ENCODE peak calls at places on chromosomes 4 and X, in ten cellular contexts. One of them, this sample, is unnamed.
A peak's percentile ranks its signal among the peaks of the same experiment; 100 is the strongest.

GRCh38 chr4:67727124-67727850 is 26.3 kb upstream of the UBA6 start:
- DNase-seq in aorta: no peak
- DNase-seq in DND-41: no peak
- DNase-seq in OCI-LY7: no peak
- DNase-seq in cardiac muscle cell: no peak
- DNase-seq in kidney: no peak
- DNase-seq in effector memory CD4-positive, alpha-beta T cell: no peak
- DNase-seq in GM23248: peak; percentile 81
- DNase-seq in mesendoderm: peak; percentile 83
- DNase-seq in upper lobe of right lung: no peak
- DNase-seq in this sample: no peak

GRCh38 chr4:184416913-184417734 is 57.2 kb downstream of the IRF2 start:
- DNase-seq in kidney: no peak
- DNase-seq in aorta: no peak
- DNase-seq in cardiac muscle cell: no peak
- DNase-seq in effector memory CD4-positive, alpha-beta T cell: no peak
- DNase-seq in GM23248: peak; percentile 49
- DNase-seq in upper lobe of right lung: no peak
- DNase-seq in OCI-LY7: peak; percentile 59
- DNase-seq in DND-41: peak; percentile 79
- DNase-seq in mesendoderm: no peak
- DNase-seq in this sample: no peak

GRCh38 chr4:138553001-138553845 is 311.1 kb upstream of the SLC7A11 start:
- DNase-seq in cardiac muscle cell: peak; percentile 54
- DNase-seq in OCI-LY7: no peak
- DNase-seq in mesendoderm: no peak
- DNase-seq in upper lobe of right lung: no peak
- DNase-seq in kidney: peak; percentile 62
- DNase-seq in DND-41: no peak
- DNase-seq in GM23248: no peak
- DNase-seq in aorta: no peak
- DNase-seq in effector memory CD4-positive, alpha-beta T cell: no peak
- DNase-seq in this sample: no peak

GRCh38 chrX:55057691-55058249 is 17.1 kb upstream of the PAGE2B start:
- DNase-seq in aorta: no peak
- DNase-seq in upper lobe of right lung: no peak
- DNase-seq in cardiac muscle cell: peak; percentile 5
- DNase-seq in effector memory CD4-positive, alpha-beta T cell: peak; percentile 1
- DNase-seq in mesendoderm: peak; percentile 14
- DNase-seq in DND-41: peak; percentile 36
- DNase-seq in OCI-LY7: peak; percentile 32
- DNase-seq in kidney: no peak
- DNase-seq in GM23248: peak; percentile 48
- DNase-seq in this sample: no peak

GRCh38 chrX:70172964-70173363 is 4.3 kb upstream of the DGAT2L6 start:
- DNase-seq in cardiac muscle cell: no peak
- DNase-seq in OCI-LY7: no peak
- DNase-seq in kidney: no peak
- DNase-seq in GM23248: no peak
- DNase-seq in upper lobe of right lung: no peak
- DNase-seq in effector memory CD4-positive, alpha-beta T cell: no peak
- DNase-seq in aorta: no peak
- DNase-seq in mesendoderm: peak; percentile 18
- DNase-seq in DND-41: no peak
- DNase-seq in this sample: no peak

GRCh38 chr4:129140521-129140920 is 44.6 kb downstream of the C4orf33 start:
- DNase-seq in GM23248: no peak
- DNase-seq in mesendoderm: no peak
- DNase-seq in DND-41: no peak
- DNase-seq in cardiac muscle cell: no peak
- DNase-seq in upper lobe of right lung: no peak
- DNase-seq in aorta: no peak
- DNase-seq in kidney: no peak
- DNase-seq in OCI-LY7: no peak
- DNase-seq in effector memory CD4-positive, alpha-beta T cell: no peak
- DNase-seq in this sample: no peak

GRCh38 chr4:6885953-6886557 is 23.6 kb upstream of the TBC1D14 start:
- DNase-seq in aorta: peak; percentile 86
- DNase-seq in upper lobe of right lung: peak; percentile 78
- DNase-seq in mesendoderm: peak; percentile 52
- DNase-seq in effector memory CD4-positive, alpha-beta T cell: no peak
- DNase-seq in GM23248: peak; percentile 90
- DNase-seq in cardiac muscle cell: peak; percentile 68
- DNase-seq in DND-41: no peak
- DNase-seq in kidney: no peak
- DNase-seq in OCI-LY7: peak; percentile 56
- DNase-seq in this sample: peak; percentile 14

GRCh38 chrX:20217279-20217678 is 49.4 kb downstream of the RPS6KA3 start:
- DNase-seq in kidney: no peak
- DNase-seq in aorta: no peak
- DNase-seq in GM23248: peak; percentile 79
- DNase-seq in DND-41: no peak
- DNase-seq in upper lobe of right lung: no peak
- DNase-seq in OCI-LY7: no peak
- DNase-seq in mesendoderm: no peak
- DNase-seq in effector memory CD4-positive, alpha-beta T cell: no peak
- DNase-seq in cardiac muscle cell: no peak
- DNase-seq in this sample: peak; percentile 15

GRCh38 chrX:41922694-41923171 is 621 bp downstream of the CASK start:
- DNase-seq in mesendoderm: peak; percentile 30
- DNase-seq in GM23248: peak; percentile 48
- DNase-seq in effector memory CD4-positive, alpha-beta T cell: no peak
- DNase-seq in aorta: peak; percentile 82
- DNase-seq in kidney: peak; percentile 73
- DNase-seq in DND-41: peak; percentile 26
- DNase-seq in OCI-LY7: peak; percentile 47
- DNase-seq in cardiac muscle cell: peak; percentile 71
- DNase-seq in upper lobe of right lung: peak; percentile 65
- DNase-seq in this sample: peak; percentile 11

GRCh38 chr4:76485450-76485849 is 50.4 kb downstream of the SHROOM3 start:
- DNase-seq in GM23248: no peak
- DNase-seq in OCI-LY7: no peak
- DNase-seq in mesendoderm: peak; percentile 63
- DNase-seq in kidney: no peak
- DNase-seq in effector memory CD4-positive, alpha-beta T cell: no peak
- DNase-seq in aorta: no peak
- DNase-seq in DND-41: no peak
- DNase-seq in cardiac muscle cell: peak; percentile 14
- DNase-seq in upper lobe of right lung: no peak
- DNase-seq in this sample: no peak

GRCh38 chr4:122099896-122100295 is 52.2 kb upstream of the BLTP1 start:
- DNase-seq in upper lobe of right lung: no peak
- DNase-seq in DND-41: no peak
- DNase-seq in cardiac muscle cell: no peak
- DNase-seq in OCI-LY7: no peak
- DNase-seq in mesendoderm: no peak
- DNase-seq in kidney: no peak
- DNase-seq in effector memory CD4-positive, alpha-beta T cell: no peak
- DNase-seq in aorta: no peak
- DNase-seq in GM23248: peak; percentile 5
- DNase-seq in this sample: no peak

GRCh38 chrX:154365997-154366665 is 8.3 kb downstream of the FLNA start:
- DNase-seq in kidney: no peak
- DNase-seq in aorta: no peak
- DNase-seq in effector memory CD4-positive, alpha-beta T cell: no peak
- DNase-seq in GM23248: no peak
- DNase-seq in OCI-LY7: no peak
- DNase-seq in upper lobe of right lung: no peak
- DNase-seq in mesendoderm: no peak
- DNase-seq in cardiac muscle cell: no peak
- DNase-seq in DND-41: no peak
- DNase-seq in this sample: no peak
- H3K4me3 ChIP-seq in kidney: no peak overlapping the region
- H3K4me3 ChIP-seq in aorta: no peak overlapping the region
- H3K4me3 ChIP-seq in effector memory CD4-positive, alpha-beta T cell: no peak overlapping the region
- H3K4me3 ChIP-seq in GM23248: no peak overlapping the region
- H3K4me3 ChIP-seq in OCI-LY7: no peak overlapping the region
- H3K4me3 ChIP-seq in upper lobe of right lung: no peak overlapping the region
- H3K4me3 ChIP-seq in mesendoderm: no peak overlapping the region
- H3K4me3 ChIP-seq in cardiac muscle cell: no peak overlapping the region
- H3K4me3 ChIP-seq in DND-41: no peak overlapping the region
- H3K4me3 ChIP-seq in this sample: no peak overlapping the region

GRCh38 chr4:1985287-1985686 is 23.5 kb downstream of the NELFA start:
- DNase-seq in DND-41: no peak
- DNase-seq in cardiac muscle cell: no peak
- DNase-seq in OCI-LY7: no peak
- DNase-seq in upper lobe of right lung: peak; percentile 61
- DNase-seq in effector memory CD4-positive, alpha-beta T cell: no peak
- DNase-seq in GM23248: no peak
- DNase-seq in aorta: no peak
- DNase-seq in mesendoderm: no peak
- DNase-seq in kidney: peak; percentile 69
- DNase-seq in this sample: no peak

GRCh38 chr4:1983846-1984405 is 24.8 kb downstream of the NELFA start:
- DNase-seq in cardiac muscle cell: peak; percentile 50
- DNase-seq in GM23248: no peak
- DNase-seq in OCI-LY7: no peak
- DNase-seq in effector memory CD4-positive, alpha-beta T cell: no peak
- DNase-seq in kidney: peak; percentile 66
- DNase-seq in mesendoderm: no peak
- DNase-seq in aorta: no peak
- DNase-seq in DND-41: no peak
- DNase-seq in upper lobe of right lung: peak; percentile 64
- DNase-seq in this sample: no peak

GRCh38 chr4:1985780-1986577 is 22.8 kb downstream of the NELFA start:
- DNase-seq in cardiac muscle cell: no peak
- DNase-seq in aorta: no peak
- DNase-seq in GM23248: no peak
- DNase-seq in mesendoderm: no peak
- DNase-seq in kidney: no peak
- DNase-seq in OCI-LY7: no peak
- DNase-seq in effector memory CD4-positive, alpha-beta T cell: no peak
- DNase-seq in DND-41: no peak
- DNase-seq in upper lobe of right lung: peak; percentile 56
- DNase-seq in this sample: no peak

GRCh38 chr4:1983053-1983845 is 25.5 kb downstream of the NELFA start:
- DNase-seq in mesendoderm: no peak
- DNase-seq in upper lobe of right lung: peak; percentile 21
- DNase-seq in DND-41: no peak
- DNase-seq in OCI-LY7: no peak
- DNase-seq in cardiac muscle cell: no peak
- DNase-seq in kidney: peak; percentile 70
- DNase-seq in aorta: no peak
- DNase-seq in effector memory CD4-positive, alpha-beta T cell: no peak
- DNase-seq in GM23248: no peak
- DNase-seq in this sample: no peak

GRCh38 chr4:1984406-1985191 is 24.2 kb downstream of the NELFA start:
- DNase-seq in effector memory CD4-positive, alpha-beta T cell: no peak
- DNase-seq in OCI-LY7: no peak
- DNase-seq in DND-41: peak; percentile 31
- DNase-seq in mesendoderm: no peak
- DNase-seq in upper lobe of right lung: peak; percentile 59
- DNase-seq in GM23248: no peak
- DNase-seq in cardiac muscle cell: no peak
- DNase-seq in aorta: no peak
- DNase-seq in kidney: peak; percentile 45
- DNase-seq in this sample: no peak
- H3K36me3 ChIP-seq in effector memory CD4-positive, alpha-beta T cell: peaks cover 91% of the 10 kb centered on the region
- H3K36me3 ChIP-seq in OCI-LY7: peaks cover 96% of the 10 kb centered on the region
- H3K36me3 ChIP-seq in DND-41: peaks cover 96% of the 10 kb centered on the region
- H3K36me3 ChIP-seq in mesendoderm: peaks cover 10% of the 10 kb centered on the region
- H3K36me3 ChIP-seq in upper lobe of right lung: peaks cover 93% of the 10 kb centered on the region
- H3K36me3 ChIP-seq in GM23248: peaks cover 29% of the 10 kb centered on the region
- H3K36me3 ChIP-seq in cardiac muscle cell: peaks cover 39% of the 10 kb centered on the region
- H3K36me3 ChIP-seq in aorta: peaks cover 17% of the 10 kb centered on the region
- H3K36me3 ChIP-seq in kidney: peaks cover 49% of the 10 kb centered on the region
- H3K36me3 ChIP-seq in this sample: peaks cover 28% of the 10 kb centered on the region

GRCh38 chrX:106959897-106960296 is 39.7 kb downstream of the CLDN2 start:
- DNase-seq in aorta: no peak
- DNase-seq in kidney: no peak
- DNase-seq in OCI-LY7: no peak
- DNase-seq in cardiac muscle cell: peak; percentile 66
- DNase-seq in mesendoderm: peak; percentile 44
- DNase-seq in upper lobe of right lung: no peak
- DNase-seq in effector memory CD4-positive, alpha-beta T cell: no peak
- DNase-seq in DND-41: no peak
- DNase-seq in GM23248: peak; percentile 37
- DNase-seq in this sample: no peak

GRCh38 chrX:106963111-106963510 is 36.9 kb downstream of the MORC4 start:
- DNase-seq in mesendoderm: no peak
- DNase-seq in aorta: no peak
- DNase-seq in OCI-LY7: no peak
- DNase-seq in GM23248: no peak
- DNase-seq in effector memory CD4-positive, alpha-beta T cell: no peak
- DNase-seq in DND-41: no peak
- DNase-seq in cardiac muscle cell: no peak
- DNase-seq in upper lobe of right lung: no peak
- DNase-seq in kidney: no peak
- DNase-seq in this sample: no peak

DNA sequence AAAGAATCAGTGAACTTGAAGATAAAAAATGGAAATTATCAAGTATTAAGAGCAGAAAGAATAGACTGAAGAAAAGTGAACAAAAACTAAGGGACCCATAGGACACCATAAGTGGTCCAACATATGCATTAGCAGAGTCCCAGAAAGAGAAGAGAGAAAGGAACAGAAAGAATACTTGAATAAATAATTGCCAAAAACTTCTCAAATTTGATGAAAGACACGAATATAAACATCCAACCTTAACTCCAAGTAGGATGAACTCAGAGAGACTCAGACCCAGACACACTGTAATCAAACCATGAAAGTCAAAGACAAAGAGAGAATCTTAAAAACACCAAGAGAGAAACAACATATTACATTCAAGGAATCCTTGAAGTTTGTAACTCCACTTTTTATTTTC is 35.7 kb downstream of the MORC4 start:
- DNase-seq in DND-41: no peak
- DNase-seq in upper lobe of right lung: no peak
- DNase-seq in aorta: no peak
- DNase-seq in effector memory CD4-positive, alpha-beta T cell: no peak
- DNase-seq in GM23248: no peak
- DNase-seq in cardiac muscle cell: no peak
- DNase-seq in kidney: no peak
- DNase-seq in mesendoderm: no peak
- DNase-seq in OCI-LY7: no peak
- DNase-seq in this sample: no peak
- H3K4me3 ChIP-seq in DND-41: no peak overlapping the region
- H3K4me3 ChIP-seq in upper lobe of right lung: no peak overlapping the region
- H3K4me3 ChIP-seq in aorta: no peak overlapping the region
- H3K4me3 ChIP-seq in effector memory CD4-positive, alpha-beta T cell: no peak overlapping the region
- H3K4me3 ChIP-seq in GM23248: no peak overlapping the region
- H3K4me3 ChIP-seq in cardiac muscle cell: no peak overlapping the region
- H3K4me3 ChIP-seq in kidney: no peak overlapping the region
- H3K4me3 ChIP-seq in mesendoderm: no peak overlapping the region
- H3K4me3 ChIP-seq in OCI-LY7: no peak overlapping the region
- H3K4me3 ChIP-seq in this sample: no peak overlapping the region

GRCh38 chrX:136867518-136867917 is 13.0 kb downstream of the RBMX start:
- DNase-seq in mesendoderm: no peak
- DNase-seq in OCI-LY7: no peak
- DNase-seq in effector memory CD4-positive, alpha-beta T cell: no peak
- DNase-seq in DND-41: no peak
- DNase-seq in GM23248: peak; percentile 29
- DNase-seq in cardiac muscle cell: no peak
- DNase-seq in upper lobe of right lung: no peak
- DNase-seq in aorta: no peak
- DNase-seq in kidney: no peak
- DNase-seq in this sample: no peak
- H3K36me3 ChIP-seq in mesendoderm: peaks cover 9% of the 10 kb centered on the region
- H3K36me3 ChIP-seq in OCI-LY7: peaks cover 74% of the 10 kb centered on the region
- H3K36me3 ChIP-seq in effector memory CD4-positive, alpha-beta T cell: peaks cover 14% of the 10 kb centered on the region
- H3K36me3 ChIP-seq in DND-41: peaks cover 70% of the 10 kb centered on the region
- H3K36me3 ChIP-seq in GM23248: peaks cover 40% of the 10 kb centered on the region
- H3K36me3 ChIP-seq in cardiac muscle cell: peaks cover 35% of the 10 kb centered on the region
- H3K36me3 ChIP-seq in upper lobe of right lung: peaks cover 51% of the 10 kb centered on the region
- H3K36me3 ChIP-seq in aorta: no peaks in the 10 kb centered on the region
- H3K36me3 ChIP-seq in kidney: peaks cover 27% of the 10 kb centered on the region
- H3K36me3 ChIP-seq in this sample: peaks cover 68% of the 10 kb centered on the region

This sample was measured in SJSA1.